ENCODE peak calls at places on chromosome 6, in five cellular contexts. H, M, Y, V and G are unnamed samples. For H3K4me1, the result is how much of the 10 kb centered on the place peaks cover.

GRCh38 chr6:5537967-5538366 is 276.7 kb downstream of the FARS2 start:
- DNase-seq in H (no peak), M (no peak), Y (no peak), V (no peak), G (no peak)

GRCh38 chr6:67888886-67889681 is 746.0 kb upstream of the ADGRB3 start:
- DNase-seq in H (no peak), M (no peak), Y (no peak), V (no peak), G (no peak)

GRCh38 chr6:97059473-97059872 is 134.9 kb downstream of the KLHL32 start:
- DNase-seq in H (no peak), M (no peak), Y (no peak), V (no peak), G (no peak)

GRCh38 chr6:151633517-151634335 is 139.9 kb downstream of the CCDC170 start:
- DNase-seq in H (no peak), M (no peak), Y (no peak), V (no peak), G (no peak)

GRCh38 chr6:20534906-20535305 is 649 bp downstream of the CDKAL1 start:
- DNase-seq in H (no peak), M (no peak), Y (no peak), V (no peak), G (no peak)

GRCh38 chr6:150667977-150668716 is 68.5 kb downstream of the PLEKHG1 start:
- DNase-seq in H (peak), M (peak), Y (peak), V (peak), G (peak)

GRCh38 chr6:27957526-27957925 is 485 bp downstream of the OR2B6 start:
- DNase-seq in H (no peak), M (no peak), Y (no peak), V (no peak), G (no peak)

GRCh38 chr6:90083891-90084290 is 189.6 kb downstream of the GJA10 start:
- DNase-seq in H (no peak), M (no peak), Y (no peak), V (no peak), G (no peak)

GRCh38 chr6:14276667-14277404 is 159.3 kb downstream of the CD83 start:
- DNase-seq in H (no peak), M (no peak), Y (no peak), V (no peak), G (no peak)

GRCh38 chr6:45327956-45328522 is at the start of gene RUNX2:
- DNase-seq in H (no peak), M (no peak), Y (no peak), V (no peak), G (no peak)

GRCh38 chr6:132404736-132405135 is 3.5 kb upstream of the MOXD1 start:
- DNase-seq in H (no peak), M (no peak), Y (no peak), V (no peak), G (no peak)

GRCh38 chr6:117456998-117457397 is 25.5 kb upstream of the DCBLD1 start:
- DNase-seq in H (no peak), M (no peak), Y (no peak), V (no peak), G (no peak)

GRCh38 chr6:154839546-154839945 is 106.3 kb downstream of the SCAF8 start:
- DNase-seq in H (no peak), M (no peak), Y (no peak), V (no peak), G (no peak)

GRCh38 chr6:137202078-137202477 is 17.1 kb downstream of the IFNGR1 start:
- DNase-seq in H (no peak), M (peak), Y (no peak), V (peak), G (no peak)

GRCh38 chr6:26342106-26342999 is 22.6 kb upstream of the BTN3A2 start:
- DNase-seq in H (no peak), M (no peak), Y (no peak), V (peak), G (no peak)

GRCh38 chr6:69416739-69417138 is 380.1 kb downstream of the LMBRD1 start:
- DNase-seq in H (no peak), M (no peak), Y (no peak), V (no peak), G (no peak)

GRCh38 chr6:163626073-163626867 is 211.8 kb downstream of the QKI start:
- DNase-seq in H (no peak), M (no peak), Y (no peak), V (no peak), G (no peak)

GRCh38 chr6:20242397-20242796 is 30.1 kb upstream of the MBOAT1 start:
- DNase-seq in H (no peak), M (no peak), Y (no peak), V (peak), G (no peak)

GRCh38 chr6:76124010-76124409 is 51.5 kb upstream of the IMPG1 start:
- DNase-seq in H (no peak), M (no peak), Y (no peak), V (no peak), G (no peak)

GRCh38 chr6:24859132-24859531 is 60.4 kb upstream of the ARMH2 start:
- DNase-seq in H (no peak), M (no peak), Y (no peak), V (no peak), G (no peak)

GRCh38 chr6:154528286-154528915 is 17.9 kb upstream of the CNKSR3 start:
- DNase-seq in H (no peak), M (no peak), Y (no peak), V (no peak), G (no peak)

GRCh38 chr6:32113386-32114352 is 4.5 kb upstream of the TNXB start:
- DNase-seq in H (peak), M (peak), Y (peak), V (peak), G (peak)

GRCh38 chr6:33314515-33314942 is 651 bp upstream of the TAPBP start:
- DNase-seq in H (peak), M (peak), Y (peak), V (peak), G (peak)

GRCh38 chr6:151044465-151045441 is 179.3 kb downstream of the MTHFD1L start:
- DNase-seq in H (peak), M (peak), Y (peak), V (no peak), G (peak)

GRCh38 chr6:27630727-27631613 is 158.1 kb upstream of the ZNF184 start:
- DNase-seq in H (no peak), M (no peak), Y (no peak), V (peak), G (no peak)

GRCh38 chr6:62999796-63000195 is 211.5 kb upstream of the FKBP1C start:
- DNase-seq in H (no peak), M (no peak), Y (no peak), V (no peak), G (no peak)

GRCh38 chr6:111478749-111479148 is 4.3 kb downstream of the REV3L start:
- DNase-seq in H (no peak), M (no peak), Y (no peak), V (peak), G (no peak)

GRCh38 chr6:40719671-40720374 is 132.7 kb upstream of the LRFN2 start:
- DNase-seq in H (no peak), M (no peak), Y (no peak), V (no peak), G (no peak)

GRCh38 chr6:26232950-26233607 is 131.9 kb upstream of the BTN3A2 start:
- DNase-seq in H (no peak), M (no peak), Y (no peak), V (peak), G (no peak)

GRCh38 chr6:35053701-35054100 is 87.4 kb downstream of the TCP11 start:
- DNase-seq in H (no peak), M (no peak), Y (no peak), V (no peak), G (no peak)

GRCh38 chr6:119148102-119148824 is 69.8 kb upstream of the FAM184A start:
- DNase-seq in H (no peak), M (no peak), Y (peak), V (peak), G (no peak)

GRCh38 chr6:148509152-148509571 is 166.5 kb downstream of the SASH1 start:
- DNase-seq in H (no peak), M (no peak), Y (no peak), V (no peak), G (no peak)

GRCh38 chr6:33711140-33712129 is at the start of gene UQCC2:
- DNase-seq in H (peak), M (peak), Y (peak), V (peak), G (peak)

GRCh38 chr6:108168980-108169800 is 3.4 kb downstream of the NR2E1 start:
- DNase-seq in H (no peak), M (no peak), Y (peak), V (no peak), G (no peak)

GRCh38 chr6:74137910-74138309 is 441.9 kb downstream of the CD109 start:
- DNase-seq in H (no peak), M (no peak), Y (no peak), V (no peak), G (no peak)

DNA sequence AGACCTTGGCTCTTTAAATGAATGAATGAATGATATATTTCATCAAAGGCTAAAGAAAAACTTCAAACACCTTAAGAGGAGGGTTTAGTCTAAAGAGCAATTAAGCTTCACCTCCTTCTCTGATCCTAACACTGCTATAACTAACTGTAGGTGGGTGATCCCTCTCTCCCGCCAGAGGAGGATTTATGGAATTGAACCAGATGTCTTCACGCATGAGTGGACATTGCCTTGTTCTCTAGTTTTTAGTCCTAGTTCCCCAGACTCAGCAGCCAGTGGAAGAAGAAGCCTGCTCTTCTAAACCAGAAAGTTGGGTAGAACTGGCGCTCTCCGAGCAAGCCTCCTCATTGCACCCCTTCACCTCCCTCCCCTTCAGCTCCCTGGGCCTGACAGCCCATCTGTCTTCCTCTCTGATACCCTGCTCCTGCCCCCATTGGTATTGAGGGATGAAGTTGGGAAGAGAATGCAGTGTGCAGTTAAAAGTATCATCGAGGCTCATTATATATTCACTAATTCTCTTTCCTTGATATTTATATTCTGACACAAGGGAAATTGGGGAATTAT is 142.7 kb downstream of the ARID1B start:
- DNase-seq in H (no peak), M (no peak), Y (no peak), V (no peak), G (no peak)
- H3K4me1 ChIP-seq in H (under half), M (under half), Y (under half), V (under half), G (under half)

DNA sequence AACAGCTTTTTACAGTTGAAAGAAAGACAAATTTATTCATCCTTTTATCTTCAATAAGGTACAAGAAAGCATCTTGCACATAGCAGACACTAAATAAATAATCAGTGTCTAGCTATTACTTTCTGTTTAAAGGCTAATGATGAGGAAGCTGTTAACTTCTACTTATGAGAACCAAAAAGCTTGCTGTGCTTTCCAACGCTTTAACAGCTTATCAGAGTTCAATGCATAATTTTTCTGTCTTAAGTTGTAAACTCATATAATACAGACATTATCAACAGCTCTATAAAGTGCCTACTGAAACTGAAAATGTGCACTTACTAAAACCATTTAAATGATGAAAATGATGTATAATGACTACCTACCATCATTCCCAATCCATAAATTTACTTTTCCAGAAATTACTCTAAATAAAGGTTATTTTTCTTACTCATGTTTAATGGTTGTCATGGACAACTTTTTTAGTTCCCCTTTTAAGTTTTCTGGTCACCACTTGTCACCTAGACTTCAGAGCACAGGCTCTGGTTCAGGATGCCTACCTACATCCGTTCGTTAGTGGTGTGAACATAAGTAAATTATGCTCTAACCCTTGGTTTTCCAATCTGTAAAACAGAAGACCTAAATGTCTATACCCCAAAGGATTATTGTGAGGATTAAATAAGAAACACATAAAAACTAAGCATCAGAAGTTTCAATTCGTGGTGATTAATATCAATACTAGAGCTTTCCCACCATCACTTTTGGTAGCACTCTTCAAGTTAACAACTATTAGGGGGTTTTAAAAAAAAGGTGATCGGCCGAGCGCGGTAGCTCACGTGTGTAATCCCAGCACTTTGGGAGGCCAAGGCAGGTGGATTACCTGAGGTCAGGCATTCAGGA is 8.0 kb downstream of the PNISR start:
- DNase-seq in H (no peak), M (no peak), Y (no peak), V (no peak), G (no peak)
- H3K4me1 ChIP-seq in H (under half), M (half or more), Y (under half), V (under half), G (under half)

DNA sequence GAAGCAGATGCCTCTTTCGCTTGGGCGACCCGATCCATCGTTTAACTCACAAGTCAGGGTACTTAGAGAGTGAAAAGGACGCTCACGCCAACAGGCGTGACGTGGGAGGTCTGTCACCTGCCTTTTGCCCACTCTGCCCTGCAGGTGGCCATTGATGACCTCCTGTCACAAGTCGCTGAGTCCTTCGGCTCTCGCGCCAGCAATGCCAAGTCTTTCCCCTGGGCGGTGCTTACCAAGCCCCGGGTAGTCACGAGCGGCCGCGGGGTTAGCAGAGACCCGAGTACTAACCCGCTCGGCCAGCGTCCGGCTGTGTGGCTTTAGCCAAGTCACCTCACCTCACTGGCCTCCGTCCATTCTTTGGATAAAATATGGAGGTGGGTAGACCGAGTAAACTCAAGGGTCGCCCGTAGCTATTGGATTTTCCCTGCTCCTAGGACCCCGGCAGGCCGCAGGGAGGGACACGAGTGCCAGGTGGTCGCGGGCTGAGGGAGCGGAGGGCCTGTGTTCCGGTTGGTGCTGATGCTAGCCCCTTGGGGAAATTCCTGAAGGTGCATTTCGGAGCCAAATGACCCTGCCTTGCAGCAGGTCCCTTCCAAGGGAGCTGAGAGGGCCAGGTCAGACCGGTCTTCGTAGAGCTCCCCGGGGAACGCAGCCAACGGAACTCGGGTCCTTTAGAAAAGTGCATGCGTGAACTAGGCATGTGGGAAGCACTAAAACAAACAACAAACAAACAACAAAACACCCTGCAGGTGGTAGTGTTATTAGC is 668 bp downstream of the PKIB start:
- DNase-seq in H (peak), M (no peak), Y (peak), V (peak), G (no peak)
- H3K4me1 ChIP-seq in H (under half), M (under half), Y (under half), V (under half), G (under half)

GRCh38 chr6:44078219-44078794 is 48.9 kb downstream of the MRPL14 start:
- DNase-seq in H (no peak), M (peak), Y (no peak), V (no peak), G (no peak)

GRCh38 chr6:44076016-44076365 is 51.3 kb downstream of the MRPL14 start:
- DNase-seq in H (no peak), M (peak), Y (no peak), V (no peak), G (no peak)

GRCh38 chr6:44075137-44076015 is 51.9 kb downstream of the MRPL14 start:
- DNase-seq in H (no peak), M (peak), Y (no peak), V (no peak), G (no peak)

GRCh38 chr6:44077201-44077946 is 49.9 kb downstream of the MRPL14 start:
- DNase-seq in H (no peak), M (peak), Y (no peak), V (no peak), G (no peak)

DNA sequence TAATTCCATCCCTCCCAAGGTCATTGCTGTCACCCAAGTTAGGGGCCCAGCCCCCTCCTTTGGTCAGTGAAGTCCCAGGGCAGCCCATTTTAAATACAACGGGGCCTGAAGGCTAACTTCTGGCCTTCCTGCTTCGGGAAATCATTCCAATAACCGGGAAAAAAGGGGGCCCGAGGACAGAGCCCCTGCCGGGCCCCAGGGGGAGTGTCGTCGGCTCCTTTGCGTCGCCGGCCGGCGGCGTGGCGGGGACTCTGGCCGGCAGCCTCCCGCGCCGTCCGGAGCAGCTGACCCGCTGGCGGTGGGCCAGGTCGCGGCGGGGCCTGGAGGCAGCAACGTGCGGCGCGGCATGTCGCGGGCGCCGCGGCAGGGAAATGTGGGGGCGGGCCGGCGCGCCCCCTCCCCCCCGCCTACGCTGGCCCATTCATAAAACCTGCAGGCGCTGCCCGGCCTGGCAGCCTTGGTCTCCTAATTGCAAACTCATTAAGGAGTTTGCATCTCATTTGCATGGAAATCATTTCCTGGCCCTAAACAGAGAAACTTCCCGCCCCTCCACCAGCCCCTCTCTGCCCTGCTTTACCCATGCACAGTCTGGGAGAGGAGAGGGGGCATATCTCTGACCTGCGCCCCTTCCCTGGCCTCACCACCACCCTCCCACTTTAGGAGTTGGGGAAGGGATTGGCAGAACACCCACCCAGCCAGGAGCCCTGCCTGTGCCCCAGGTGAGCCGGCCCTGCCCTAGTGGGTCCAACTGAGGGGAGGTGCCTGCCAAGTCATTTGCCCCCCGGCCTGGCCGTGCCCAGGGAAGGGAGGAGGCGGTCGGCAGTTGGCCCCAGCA is 50.7 kb downstream of the MRPL14 start:
- DNase-seq in H (no peak), M (peak), Y (peak), V (peak), G (no peak)
- H3K4me1 ChIP-seq in H (under half), M (under half), Y (under half), V (under half), G (half or more)